ENCODE peak calls at places on chromosomes 1 and 21, in seven cellular contexts. One of them, this sample, is unnamed. For H3K4me1, the result is how much of the 10 kb centered on the place peaks cover.

GRCh38 chr1:29394521-29394921 is 158.2 kb downstream of the PTPRU start:
- DNase-seq in testis: peak
- DNase-seq in prostate gland: no peak
- DNase-seq in IMR-90: no peak
- DNase-seq in heart left ventricle: no peak
- DNase-seq in ovary: no peak
- DNase-seq in body of pancreas: no peak
- DNase-seq in this sample: no peak

GRCh38 chr1:48200166-48200900 is 22.2 kb upstream of the SLC5A9 start:
- DNase-seq in testis: no peak
- DNase-seq in prostate gland: no peak
- DNase-seq in IMR-90: no peak
- DNase-seq in heart left ventricle: no peak
- DNase-seq in ovary: no peak
- DNase-seq in body of pancreas: no peak
- DNase-seq in this sample: no peak

GRCh38 chr1:171213559-171214454 is 28.7 kb downstream of the FMO2 start:
- DNase-seq in testis: no peak
- DNase-seq in prostate gland: no peak
- DNase-seq in IMR-90: no peak
- DNase-seq in heart left ventricle: no peak
- DNase-seq in ovary: no peak
- DNase-seq in body of pancreas: no peak
- DNase-seq in this sample: no peak

GRCh38 chr1:36024761-36025303 is 59.1 kb upstream of the TEKT2 start:
- DNase-seq in testis: no peak
- DNase-seq in prostate gland: no peak
- DNase-seq in IMR-90: no peak
- DNase-seq in heart left ventricle: no peak
- DNase-seq in ovary: no peak
- DNase-seq in body of pancreas: no peak
- DNase-seq in this sample: no peak

GRCh38 chr1:1085911-1086841 is 12.1 kb upstream of the RNF223 start:
- DNase-seq in testis: no peak
- DNase-seq in prostate gland: no peak
- DNase-seq in IMR-90: no peak
- DNase-seq in heart left ventricle: peak
- DNase-seq in ovary: no peak
- DNase-seq in body of pancreas: no peak
- DNase-seq in this sample: peak

GRCh38 chr1:47774986-47775834 is 222.0 kb downstream of the TRABD2B start:
- DNase-seq in testis: no peak
- DNase-seq in prostate gland: no peak
- DNase-seq in IMR-90: no peak
- DNase-seq in heart left ventricle: peak
- DNase-seq in ovary: no peak
- DNase-seq in body of pancreas: peak
- DNase-seq in this sample: no peak

GRCh38 chr1:8396083-8396911 is 78.4 kb downstream of the SLC45A1 start:
- DNase-seq in testis: no peak
- DNase-seq in prostate gland: no peak
- DNase-seq in IMR-90: peak
- DNase-seq in heart left ventricle: no peak
- DNase-seq in ovary: no peak
- DNase-seq in body of pancreas: no peak
- DNase-seq in this sample: no peak

GRCh38 chr1:89890085-89890754 is 69.4 kb downstream of the LRRC8D start:
- DNase-seq in testis: no peak
- DNase-seq in prostate gland: no peak
- DNase-seq in IMR-90: no peak
- DNase-seq in heart left ventricle: no peak
- DNase-seq in ovary: no peak
- DNase-seq in body of pancreas: no peak
- DNase-seq in this sample: peak

GRCh38 chr1:87129606-87130005 is 199.1 kb upstream of the LMO4 start:
- DNase-seq in testis: no peak
- DNase-seq in prostate gland: no peak
- DNase-seq in IMR-90: no peak
- DNase-seq in heart left ventricle: peak
- DNase-seq in ovary: peak
- DNase-seq in body of pancreas: peak
- DNase-seq in this sample: no peak

GRCh38 chr1:204357551-204357950 is 2.2 kb downstream of the PLEKHA6 start:
- DNase-seq in testis: no peak
- DNase-seq in prostate gland: no peak
- DNase-seq in IMR-90: no peak
- DNase-seq in heart left ventricle: peak
- DNase-seq in ovary: no peak
- DNase-seq in body of pancreas: peak
- DNase-seq in this sample: no peak

GRCh38 chr1:242524571-242525359 is at the start of gene PLD5:
- DNase-seq in testis: peak
- DNase-seq in prostate gland: peak
- DNase-seq in IMR-90: no peak
- DNase-seq in heart left ventricle: peak
- DNase-seq in ovary: no peak
- DNase-seq in body of pancreas: no peak
- DNase-seq in this sample: peak

GRCh38 chr1:76463278-76463677 is 388.7 kb downstream of the ST6GALNAC3 start:
- DNase-seq in testis: peak
- DNase-seq in prostate gland: no peak
- DNase-seq in IMR-90: no peak
- DNase-seq in heart left ventricle: no peak
- DNase-seq in ovary: no peak
- DNase-seq in body of pancreas: no peak
- DNase-seq in this sample: no peak

GRCh38 chr1:221620437-221621384 is 121.2 kb downstream of the DUSP10 start:
- DNase-seq in testis: peak
- DNase-seq in prostate gland: no peak
- DNase-seq in IMR-90: peak
- DNase-seq in heart left ventricle: no peak
- DNase-seq in ovary: no peak
- DNase-seq in body of pancreas: no peak
- DNase-seq in this sample: peak

GRCh38 chr1:36924282-36924791 is 110.0 kb downstream of the GRIK3 start:
- DNase-seq in testis: peak
- DNase-seq in prostate gland: peak
- DNase-seq in IMR-90: peak
- DNase-seq in heart left ventricle: no peak
- DNase-seq in ovary: no peak
- DNase-seq in body of pancreas: peak
- DNase-seq in this sample: peak

GRCh38 chr1:229582011-229582694 is 23.6 kb upstream of the ABCB10 start:
- DNase-seq in testis: peak
- DNase-seq in prostate gland: no peak
- DNase-seq in IMR-90: peak
- DNase-seq in heart left ventricle: peak
- DNase-seq in ovary: peak
- DNase-seq in body of pancreas: peak
- DNase-seq in this sample: peak

GRCh38 chr1:45282346-45282745 is 44.3 kb upstream of the HPDL start:
- DNase-seq in testis: no peak
- DNase-seq in prostate gland: no peak
- DNase-seq in IMR-90: peak
- DNase-seq in heart left ventricle: no peak
- DNase-seq in ovary: no peak
- DNase-seq in body of pancreas: no peak
- DNase-seq in this sample: no peak

GRCh38 chr1:78647238-78647637 is 2.4 kb upstream of the IFI44 start:
- DNase-seq in testis: no peak
- DNase-seq in prostate gland: no peak
- DNase-seq in IMR-90: no peak
- DNase-seq in heart left ventricle: no peak
- DNase-seq in ovary: no peak
- DNase-seq in body of pancreas: no peak
- DNase-seq in this sample: no peak

GRCh38 chr1:192235127-192235526 is 76.9 kb downstream of the RGS18 start:
- DNase-seq in testis: no peak
- DNase-seq in prostate gland: no peak
- DNase-seq in IMR-90: peak
- DNase-seq in heart left ventricle: no peak
- DNase-seq in ovary: no peak
- DNase-seq in body of pancreas: no peak
- DNase-seq in this sample: no peak

GRCh38 chr1:199161319-199161680 is 522.5 kb downstream of the PTPRC start:
- DNase-seq in testis: no peak
- DNase-seq in prostate gland: no peak
- DNase-seq in IMR-90: no peak
- DNase-seq in heart left ventricle: no peak
- DNase-seq in ovary: no peak
- DNase-seq in body of pancreas: no peak
- DNase-seq in this sample: no peak

GRCh38 chr1:41493117-41493536 is 8.6 kb upstream of the EDN2 start:
- DNase-seq in testis: no peak
- DNase-seq in prostate gland: no peak
- DNase-seq in IMR-90: peak
- DNase-seq in heart left ventricle: peak
- DNase-seq in ovary: no peak
- DNase-seq in body of pancreas: no peak
- DNase-seq in this sample: no peak

GRCh38 chr1:227316941-227317540 is 1.3 kb downstream of the CDC42BPA start:
- DNase-seq in testis: peak
- DNase-seq in prostate gland: no peak
- DNase-seq in IMR-90: peak
- DNase-seq in heart left ventricle: no peak
- DNase-seq in ovary: no peak
- DNase-seq in body of pancreas: no peak
- DNase-seq in this sample: no peak

DNA sequence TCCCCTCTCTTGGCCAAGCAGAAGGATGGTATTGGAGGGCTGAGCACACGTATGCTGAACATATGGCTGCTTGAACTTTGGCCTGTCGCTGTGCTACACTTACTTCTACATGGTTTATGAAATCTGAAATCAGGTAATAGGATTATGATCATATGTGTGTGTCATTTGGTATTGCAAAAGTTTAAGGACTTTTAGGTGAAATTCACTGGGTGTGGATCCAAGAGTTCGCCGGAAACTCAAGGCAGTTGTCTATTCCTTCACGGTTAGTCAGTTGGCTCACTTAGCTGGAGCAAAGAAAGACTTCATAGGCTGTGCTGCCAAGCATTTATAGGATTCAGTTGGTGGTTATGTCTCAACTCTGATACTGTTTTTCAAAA is 918 bp downstream of the UAP1 start:
- DNase-seq in testis: no peak
- DNase-seq in prostate gland: peak
- DNase-seq in IMR-90: peak
- DNase-seq in heart left ventricle: no peak
- DNase-seq in ovary: no peak
- DNase-seq in body of pancreas: peak
- DNase-seq in this sample: peak
- TF ChIP-seq POLR2A in testis: no peak
- TF ChIP-seq POLR2A in prostate gland: no peak
- TF ChIP-seq POLR2A in IMR-90: no peak
- TF ChIP-seq POLR2A in heart left ventricle: no peak
- TF ChIP-seq POLR2A in ovary: no peak
- TF ChIP-seq POLR2A in body of pancreas: peak
- TF ChIP-seq POLR2A in this sample: no peak

GRCh38 chr21:46088189-46088588 is 9.7 kb upstream of the COL6A2 start:
- DNase-seq in testis: no peak
- DNase-seq in prostate gland: no peak
- DNase-seq in IMR-90: no peak
- DNase-seq in heart left ventricle: no peak
- DNase-seq in ovary: no peak
- DNase-seq in body of pancreas: no peak
- DNase-seq in this sample: no peak
- H3K4me1 ChIP-seq in testis: under half
- H3K4me1 ChIP-seq in prostate gland: under half
- H3K4me1 ChIP-seq in IMR-90: under half
- H3K4me1 ChIP-seq in heart left ventricle: under half
- H3K4me1 ChIP-seq in ovary: under half
- H3K4me1 ChIP-seq in body of pancreas: under half
- H3K4me1 ChIP-seq in this sample: under half

GRCh38 chr1:168708698-168709406 is 20.2 kb downstream of the DPT start:
- DNase-seq in testis: no peak
- DNase-seq in prostate gland: no peak
- DNase-seq in IMR-90: no peak
- DNase-seq in heart left ventricle: no peak
- DNase-seq in ovary: no peak
- DNase-seq in body of pancreas: peak
- DNase-seq in this sample: no peak
- H3K27ac ChIP-seq in testis: no peak
- H3K27ac ChIP-seq in prostate gland: no peak
- H3K27ac ChIP-seq in IMR-90: no peak
- H3K27ac ChIP-seq in heart left ventricle: peak
- H3K27ac ChIP-seq in ovary: no peak
- H3K27ac ChIP-seq in body of pancreas: peak
- H3K27ac ChIP-seq in this sample: no peak

DNA sequence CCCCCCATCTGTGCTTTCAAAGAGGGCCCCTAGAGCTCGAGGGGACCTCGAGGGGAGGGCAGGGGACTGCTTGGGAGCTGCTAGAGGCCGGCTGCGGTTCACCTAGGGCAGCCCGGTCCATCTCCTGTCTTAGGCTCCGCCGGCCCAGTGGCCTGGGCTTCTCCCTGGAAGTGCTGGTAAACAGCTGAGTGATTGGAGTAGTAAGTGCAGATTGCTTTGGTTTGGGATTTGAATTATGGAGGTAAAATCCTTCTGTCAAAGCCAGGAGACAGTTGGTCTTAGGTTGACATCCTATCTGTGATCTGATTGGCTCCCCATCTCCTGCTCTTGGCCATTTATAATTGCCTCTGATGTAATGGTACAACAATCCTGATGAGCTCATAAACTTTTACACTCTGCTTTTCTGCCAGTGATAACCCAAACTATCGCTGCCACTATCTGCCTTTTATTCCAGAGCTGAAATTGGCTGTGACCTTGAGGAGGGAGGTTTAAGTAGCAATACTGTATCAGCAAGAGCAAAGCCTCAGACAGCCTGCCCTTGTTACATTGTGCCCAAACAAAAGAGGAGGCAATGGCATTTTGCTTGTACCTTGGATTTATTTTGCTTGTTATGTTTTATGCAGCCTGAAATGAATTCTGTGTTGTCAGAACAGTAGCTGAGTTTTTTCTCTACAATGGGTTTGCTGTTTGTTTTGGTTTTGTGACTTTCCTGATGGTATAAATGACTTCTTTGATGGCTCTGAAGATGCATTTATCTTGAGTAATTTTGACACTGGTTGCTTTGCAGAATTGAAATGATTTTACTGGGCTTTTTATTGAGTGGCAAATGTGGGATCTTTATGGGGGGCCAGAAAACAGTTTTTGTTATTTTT is 2.4 kb downstream of the ARID1A start:
- DNase-seq in testis: peak
- DNase-seq in prostate gland: peak
- DNase-seq in IMR-90: peak
- DNase-seq in heart left ventricle: peak
- DNase-seq in ovary: peak
- DNase-seq in body of pancreas: peak
- DNase-seq in this sample: peak
- TF ChIP-seq POLR2A in testis: peak
- TF ChIP-seq POLR2A in prostate gland: peak
- TF ChIP-seq POLR2A in IMR-90: peak
- TF ChIP-seq POLR2A in heart left ventricle: peak
- TF ChIP-seq POLR2A in ovary: peak
- TF ChIP-seq POLR2A in body of pancreas: peak
- TF ChIP-seq POLR2A in this sample: peak

GRCh38 chr1:206916000-206916709 is 5.6 kb downstream of the FCMR start:
- DNase-seq in testis: no peak
- DNase-seq in prostate gland: no peak
- DNase-seq in IMR-90: no peak
- DNase-seq in heart left ventricle: no peak
- DNase-seq in ovary: no peak
- DNase-seq in body of pancreas: no peak
- DNase-seq in this sample: no peak
- H3K4me1 ChIP-seq in testis: under half
- H3K4me1 ChIP-seq in prostate gland: under half
- H3K4me1 ChIP-seq in IMR-90: under half
- H3K4me1 ChIP-seq in heart left ventricle: under half
- H3K4me1 ChIP-seq in ovary: under half
- H3K4me1 ChIP-seq in body of pancreas: under half
- H3K4me1 ChIP-seq in this sample: under half